ENCODE peak calls at places on chromosomes 3 and 15, in seven cellular contexts. X, W, U, S, Q, I and H are unnamed samples.

GRCh38 chr15:52559022-52559421 is 9.8 kb downstream of the ARPP19 start:
- DNase-seq in U (no peak), I (no peak), X (no peak), S (no peak), Q (no peak), W (no peak), H (no peak)

GRCh38 chr15:62482715-62483429 is 317.8 kb upstream of the C2CD4B start:
- DNase-seq in U (peak; percentile 13), Q (peak; percentile 75), X (peak; percentile 39), I (peak; percentile 48), W (peak; percentile 47), S (peak; percentile 74), H (no peak)

GRCh38 chr3:121517950-121518349 is 27.8 kb downstream of the POLQ start:
- DNase-seq in U (no peak), X (no peak), W (no peak), S (no peak), Q (no peak), I (no peak), H (no peak)

GRCh38 chr3:57956119-57956832 is 51.9 kb upstream of the FLNB start:
- DNase-seq in W (no peak), I (no peak), S (no peak), X (no peak), Q (no peak), U (no peak), H (no peak)

GRCh38 chr3:49553320-49553689 is 972 bp upstream of the BSN start:
- DNase-seq in S (no peak), W (no peak), I (no peak), Q (no peak), X (no peak), U (no peak), H (no peak)

GRCh38 chr3:9750556-9751411 is 1.0 kb downstream of the OGG1 start:
- DNase-seq in W (no peak), Q (no peak), S (no peak), U (peak; percentile 48), X (no peak), I (peak; percentile 53), H (no peak)

GRCh38 chr3:62051506-62051905 is 321.8 kb downstream of the FEZF2 start:
- DNase-seq in U (peak; percentile 10), W (no peak), S (peak; percentile 13), I (peak; percentile 16), X (no peak), Q (no peak), H (no peak)

GRCh38 chr3:189184566-189184965 is 12.8 kb downstream of the TPRG1 start:
- DNase-seq in U (no peak), I (no peak), X (no peak), Q (no peak), S (no peak), W (no peak), H (no peak)

GRCh38 chr15:59205839-59206622 is 612 bp upstream of the LDHAL6B start:
- DNase-seq in X (no peak), I (no peak), U (no peak), Q (peak; percentile 5), W (no peak), S (no peak), H (no peak)

GRCh38 chr3:122271246-122271898 is 53.7 kb upstream of the CSTA start:
- DNase-seq in I (no peak), W (no peak), U (no peak), S (no peak), Q (no peak), X (no peak), H (no peak)

GRCh38 chr3:130462089-130462488 is 54.9 kb upstream of the COL6A6 start:
- DNase-seq in U (no peak), I (no peak), W (no peak), X (no peak), Q (no peak), S (no peak), H (no peak)

GRCh38 chr15:74442604-74443003 is 8.8 kb upstream of the SEMA7A start:
- DNase-seq in Q (no peak), W (no peak), I (peak; percentile 39), U (no peak), X (no peak), S (no peak), H (no peak)

GRCh38 chr15:74696398-74696729 is 540 bp upstream of the EDC3 start:
- DNase-seq in X (no peak), I (no peak), W (no peak), Q (no peak), S (no peak), U (no peak), H (no peak)

GRCh38 chr3:15345051-15345607 is 12.7 kb upstream of the SH3BP5 start:
- DNase-seq in I (no peak), S (no peak), U (no peak), W (no peak), X (no peak), Q (no peak), H (no peak)

GRCh38 chr3:154427685-154428291 is 2.2 kb downstream of the GPR149 start:
- DNase-seq in X (no peak), Q (no peak), S (peak; percentile 26), U (no peak), I (no peak), W (no peak), H (no peak)

GRCh38 chr3:183081459-183082183 is 17.7 kb downstream of the MCCC1 start:
- DNase-seq in X (no peak), W (no peak), S (no peak), Q (no peak), I (no peak), U (no peak), H (no peak)

GRCh38 chr3:104546301-104546700 is 820.4 kb upstream of the ALCAM start:
- DNase-seq in S (peak; percentile 15), I (no peak), W (no peak), Q (no peak), X (no peak), U (no peak), H (no peak)

GRCh38 chr3:12436514-12437222 is 47.6 kb upstream of the TSEN2 start:
- DNase-seq in X (no peak), U (no peak), I (no peak), S (no peak), W (no peak), Q (no peak), H (no peak)

GRCh38 chr3:34387831-34388564 is 589.6 kb downstream of the PDCD6IP start:
- DNase-seq in S (no peak), W (no peak), U (no peak), X (no peak), I (no peak), Q (no peak), H (no peak)

GRCh38 chr15:58576657-58577056 is 144.9 kb downstream of the LIPC start:
- DNase-seq in S (no peak), X (no peak), U (no peak), Q (no peak), W (no peak), I (no peak), H (no peak)

GRCh38 chr15:25543156-25543555 is 104.3 kb upstream of the UBE3A start:
- DNase-seq in S (peak; percentile 46), X (no peak), I (no peak), U (no peak), W (no peak), Q (no peak), H (no peak)

GRCh38 chr15:95664435-95664834 is 666.1 kb upstream of the NR2F2 start:
- DNase-seq in X (no peak), W (no peak), Q (no peak), S (no peak), U (no peak), I (no peak), H (no peak)
- TF ChIP-seq POLR2AphosphoS5 in X (no peak), W (no peak), Q (no peak), S (no peak), U (no peak), I (no peak), H (no peak)

GRCh38 chr3:197589545-197589944 is 33.8 kb upstream of the BDH1 start:
- DNase-seq in S (no peak), I (no peak), W (no peak), U (no peak), Q (no peak), X (no peak), H (no peak)

GRCh38 chr3:197584733-197585132 is 29.0 kb upstream of the BDH1 start:
- DNase-seq in Q (no peak), W (no peak), X (no peak), S (no peak), I (no peak), U (no peak), H (no peak)

GRCh38 chr3:197590313-197590962 is 34.7 kb upstream of the BDH1 start:
- DNase-seq in U (no peak), S (no peak), Q (no peak), I (peak; percentile 97), W (no peak), X (no peak), H (no peak)

GRCh38 chr3:197583371-197583770 is 27.6 kb upstream of the BDH1 start:
- DNase-seq in W (no peak), X (no peak), I (no peak), U (no peak), S (no peak), Q (no peak), H (no peak)

DNA sequence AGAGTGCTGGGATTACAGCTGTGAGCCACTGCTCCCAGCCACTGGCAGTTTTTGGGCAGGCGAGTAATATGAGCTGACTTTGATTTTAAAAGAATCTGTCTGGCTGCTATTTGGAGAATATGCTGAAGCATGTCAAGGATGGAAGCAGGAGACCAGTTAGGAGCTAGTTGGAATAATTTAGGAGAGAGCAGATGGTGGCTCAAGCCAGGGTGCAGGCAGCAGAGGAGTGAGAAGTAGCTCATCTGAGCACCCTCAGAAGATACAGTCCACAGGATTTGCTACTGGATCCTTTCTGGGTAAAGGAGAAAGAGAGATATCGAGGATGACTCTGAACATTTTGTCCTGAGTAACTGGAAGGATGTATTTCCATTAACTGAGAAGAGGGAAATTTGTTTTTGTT is 30.4 kb upstream of the BDH1 start:
- DNase-seq in I (no peak), S (no peak), X (no peak), W (no peak), U (no peak), Q (no peak), H (no peak)
- TF ChIP-seq TAF1 in I (no peak), S (no peak), X (no peak), W (no peak), U (no peak), Q (no peak), H (no peak)

GRCh38 chr3:127457746-127458145 is 132.8 kb downstream of the TPRA1 start:
- DNase-seq in S (no peak), I (no peak), W (no peak), U (no peak), X (no peak), Q (no peak), H (no peak)
- TF ChIP-seq POLR2AphosphoS5 in S (no peak), I (no peak), W (no peak), U (no peak), X (no peak), Q (no peak), H (no peak)

GRCh38 chr3:45932112-45932511 is 11.2 kb upstream of the CXCR6 start:
- DNase-seq in I (no peak), Q (no peak), X (no peak), U (no peak), S (no peak), W (no peak), H (no peak)

GRCh38 chr3:45927881-45928280 is 15.4 kb upstream of the CXCR6 start:
- DNase-seq in Q (no peak), X (no peak), I (no peak), U (no peak), S (no peak), W (no peak), H (no peak)

GRCh38 chr3:45931476-45931875 is 11.8 kb upstream of the CXCR6 start:
- DNase-seq in I (no peak), Q (no peak), X (no peak), W (no peak), S (no peak), U (no peak), H (no peak)

GRCh38 chr3:45933586-45933985 is 9.7 kb upstream of the CXCR6 start:
- DNase-seq in S (no peak), X (no peak), W (no peak), I (no peak), U (no peak), Q (no peak), H (no peak)

GRCh38 chr3:45929042-45929679 is 14.1 kb upstream of the CXCR6 start:
- DNase-seq in X (no peak), I (peak; percentile 12), U (peak; percentile 80), S (peak; percentile 84), W (peak; percentile 77), Q (no peak), H (peak; percentile 84)
- TF ChIP-seq TAF1 in X (no peak), I (no peak), U (no peak), S (no peak), W (no peak), Q (no peak), H (no peak)